ENCODE peak calls at places on chromosomes 2 and 18, in seven cellular contexts. One of them, this sample, is unnamed.

GRCh38 chr2:231928481-231928880 is 2.3 kb upstream of the NPPC start:
- DNase-seq in T-helper 17 cell: no peak
- DNase-seq in Calu3: peak; percentile 23
- DNase-seq in mammary epithelial cell: no peak
- DNase-seq in NAMALWA: no peak
- DNase-seq in H4: no peak
- DNase-seq in iris pigment epithelial cell: no peak
- DNase-seq in this sample: no peak

GRCh38 chr2:70616168-70616694 is 62.6 kb upstream of the TGFA start:
- DNase-seq in T-helper 17 cell: no peak
- DNase-seq in Calu3: peak; percentile 14
- DNase-seq in mammary epithelial cell: peak; percentile 99
- DNase-seq in NAMALWA: no peak
- DNase-seq in H4: no peak
- DNase-seq in iris pigment epithelial cell: no peak
- DNase-seq in this sample: no peak

GRCh38 chr18:36756262-36756661 is 72.5 kb downstream of the TPGS2 start:
- DNase-seq in T-helper 17 cell: no peak
- DNase-seq in Calu3: no peak
- DNase-seq in mammary epithelial cell: no peak
- DNase-seq in NAMALWA: no peak
- DNase-seq in H4: no peak
- DNase-seq in iris pigment epithelial cell: no peak
- DNase-seq in this sample: no peak

GRCh38 chr18:8661754-8662573 is 43.4 kb upstream of the MTCL1 start:
- DNase-seq in T-helper 17 cell: no peak
- DNase-seq in Calu3: peak; percentile 48
- DNase-seq in mammary epithelial cell: peak; percentile 36
- DNase-seq in NAMALWA: peak; percentile 15
- DNase-seq in H4: no peak
- DNase-seq in iris pigment epithelial cell: peak; percentile 49
- DNase-seq in this sample: no peak

GRCh38 chr2:23824777-23825212 is 102.1 kb downstream of the ATAD2B start:
- DNase-seq in T-helper 17 cell: no peak
- DNase-seq in Calu3: peak; percentile 54
- DNase-seq in mammary epithelial cell: no peak
- DNase-seq in NAMALWA: peak; percentile 82
- DNase-seq in H4: peak; percentile 5
- DNase-seq in iris pigment epithelial cell: peak; percentile 53
- DNase-seq in this sample: peak; percentile 56

GRCh38 chr2:235135990-235136561 is 184.3 kb downstream of the SH3BP4 start:
- DNase-seq in T-helper 17 cell: no peak
- DNase-seq in Calu3: peak; percentile 85
- DNase-seq in mammary epithelial cell: peak; percentile 40
- DNase-seq in NAMALWA: peak; percentile 29
- DNase-seq in H4: peak; percentile 94
- DNase-seq in iris pigment epithelial cell: peak; percentile 74
- DNase-seq in this sample: peak; percentile 42

GRCh38 chr2:218074031-218074430 is 5.0 kb downstream of the RUFY4 start:
- DNase-seq in T-helper 17 cell: no peak
- DNase-seq in Calu3: peak; percentile 65
- DNase-seq in mammary epithelial cell: no peak
- DNase-seq in NAMALWA: peak; percentile 55
- DNase-seq in H4: peak; percentile 25
- DNase-seq in iris pigment epithelial cell: peak; percentile 18
- DNase-seq in this sample: no peak

GRCh38 chr2:209986405-209986804 is 16.0 kb upstream of the RPE start:
- DNase-seq in T-helper 17 cell: no peak
- DNase-seq in Calu3: no peak
- DNase-seq in mammary epithelial cell: peak; percentile 14
- DNase-seq in NAMALWA: no peak
- DNase-seq in H4: no peak
- DNase-seq in iris pigment epithelial cell: no peak
- DNase-seq in this sample: no peak

GRCh38 chr2:162244559-162245031 is 1.4 kb upstream of the FAP start:
- DNase-seq in T-helper 17 cell: no peak
- DNase-seq in Calu3: peak; percentile 59
- DNase-seq in mammary epithelial cell: peak; percentile 95
- DNase-seq in NAMALWA: no peak
- DNase-seq in H4: peak; percentile 69
- DNase-seq in iris pigment epithelial cell: peak; percentile 96
- DNase-seq in this sample: peak; percentile 84

GRCh38 chr18:48621240-48621639 is 82.4 kb downstream of the CTIF start:
- DNase-seq in T-helper 17 cell: no peak
- DNase-seq in Calu3: no peak
- DNase-seq in mammary epithelial cell: peak; percentile 23
- DNase-seq in NAMALWA: no peak
- DNase-seq in H4: peak; percentile 53
- DNase-seq in iris pigment epithelial cell: peak; percentile 88
- DNase-seq in this sample: no peak

GRCh38 chr2:27273123-27273522 is 2.1 kb upstream of the DNAJC5G start:
- DNase-seq in T-helper 17 cell: no peak
- DNase-seq in Calu3: no peak
- DNase-seq in mammary epithelial cell: no peak
- DNase-seq in NAMALWA: no peak
- DNase-seq in H4: no peak
- DNase-seq in iris pigment epithelial cell: no peak
- DNase-seq in this sample: no peak

This sample was measured in foreskin melanocyte.